ENCODE peak calls at places on chromosomes 6 and 20, in ten cellular contexts. N is fibroblast of the aortic adventitia, Q is cardiac fibroblast, J is OCI-LY7, I is fibroblast of mammary gland, X is BJ, F is PC-9, D is astrocyte, P is HFF-Myc, K is IMR-90. A is an unnamed sample.

GRCh38 chr6:145904878-145905277 is 59.3 kb downstream of the SHPRH start:
- DNase-seq in N (no peak), Q (no peak), J (peak; percentile 51), I (no peak), X (no peak), F (no peak), D (no peak), P (no peak), K (no peak), A (no peak)

GRCh38 chr6:157217198-157217893 is 106.0 kb downstream of the TMEM242 start:
- DNase-seq in N (no peak), Q (no peak), J (no peak), I (no peak), X (no peak), F (no peak), D (no peak), P (no peak), K (no peak), A (no peak)

GRCh38 chr6:33417127-33417902 is 592 bp downstream of the CUTA start:
- DNase-seq in N (peak; percentile 80), Q (peak; percentile 87), J (no peak), I (peak; percentile 89), X (peak; percentile 56), F (no peak), D (peak; percentile 86), P (no peak), K (peak; percentile 94), A (peak; percentile 63)

GRCh38 chr20:57783196-57783595 is 73.4 kb upstream of the PMEPA1 start:
- DNase-seq in N (no peak), Q (no peak), J (no peak), I (no peak), X (no peak), F (no peak), D (no peak), P (no peak), K (no peak), A (no peak)

GRCh38 chr20:41649489-41649888 is 31.3 kb upstream of the CHD6 start:
- DNase-seq in N (no peak), Q (no peak), J (peak; percentile 61), I (no peak), X (no peak), F (no peak), D (no peak), P (no peak), K (no peak), A (no peak)

GRCh38 chr6:12610862-12611261 is 105.7 kb upstream of the PHACTR1 start:
- DNase-seq in N (no peak), Q (no peak), J (no peak), I (no peak), X (no peak), F (no peak), D (no peak), P (no peak), K (no peak), A (no peak)

GRCh38 chr6:128284128-128284527 is 236.3 kb downstream of the PTPRK start:
- DNase-seq in N (no peak), Q (peak; percentile 24), J (no peak), I (no peak), X (no peak), F (no peak), D (no peak), P (no peak), K (no peak), A (no peak)

GRCh38 chr6:148140772-148141557 is 201.7 kb upstream of the SASH1 start:
- DNase-seq in N (peak; percentile 1), Q (peak; percentile 63), J (no peak), I (peak; percentile 9), X (no peak), F (no peak), D (no peak), P (no peak), K (no peak), A (no peak)

DNA sequence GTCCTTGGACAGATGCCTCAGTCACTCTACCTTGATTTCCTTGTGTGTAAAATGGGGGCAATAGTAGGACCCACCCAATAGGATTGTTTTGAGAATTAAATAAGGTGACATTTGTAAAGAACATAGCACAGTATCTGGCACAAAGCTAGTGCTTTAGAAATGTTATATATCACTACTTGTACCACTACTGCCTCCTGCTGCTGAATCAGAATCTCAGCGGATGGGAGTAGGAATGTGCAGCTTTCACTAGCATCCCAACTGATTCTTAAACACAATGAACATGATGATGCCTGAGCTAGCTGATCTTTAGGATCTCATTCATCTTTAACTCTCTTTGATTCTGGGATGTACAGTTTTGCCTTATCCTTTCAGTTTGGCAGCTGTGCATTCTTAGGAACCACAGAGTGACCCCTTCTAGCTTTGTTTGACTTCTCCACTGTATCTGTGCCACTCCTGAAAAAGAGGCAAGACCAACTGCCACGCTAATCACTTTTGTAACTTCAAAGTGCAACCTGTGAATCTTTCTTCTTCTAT is 7.2 kb downstream of the PBOV1 start:
- DNase-seq in N (no peak), Q (no peak), J (no peak), I (no peak), X (no peak), F (no peak), D (no peak), P (no peak), K (no peak), A (no peak)
- TF ChIP-seq CTCF in N (no peak), Q (no peak), J (no peak), I (no peak), X (no peak), F (no peak), D (no peak), P (no peak), K (no peak), A (no peak)

GRCh38 chr20:61927193-61927825 is 138.4 kb downstream of the TAF4 start:
- DNase-seq in N (no peak), Q (no peak), J (no peak), I (no peak), X (no peak), F (no peak), D (no peak), P (no peak), K (no peak), A (no peak)

GRCh38 chr20:61926796-61927192 is 138.9 kb downstream of the TAF4 start:
- DNase-seq in N (no peak), Q (no peak), J (no peak), I (no peak), X (no peak), F (no peak), D (no peak), P (no peak), K (no peak), A (no peak)

GRCh38 chr20:61925555-61926252 is 140.0 kb downstream of the TAF4 start:
- DNase-seq in N (peak; percentile 22), Q (peak; percentile 76), J (no peak), I (peak; percentile 82), X (no peak), F (peak; percentile 66), D (peak; percentile 86), P (no peak), K (peak; percentile 65), A (peak; percentile 34)

GRCh38 chr20:61924858-61925554 is 140.7 kb downstream of the TAF4 start:
- DNase-seq in N (no peak), Q (no peak), J (no peak), I (no peak), X (no peak), F (no peak), D (no peak), P (no peak), K (no peak), A (no peak)

DNA sequence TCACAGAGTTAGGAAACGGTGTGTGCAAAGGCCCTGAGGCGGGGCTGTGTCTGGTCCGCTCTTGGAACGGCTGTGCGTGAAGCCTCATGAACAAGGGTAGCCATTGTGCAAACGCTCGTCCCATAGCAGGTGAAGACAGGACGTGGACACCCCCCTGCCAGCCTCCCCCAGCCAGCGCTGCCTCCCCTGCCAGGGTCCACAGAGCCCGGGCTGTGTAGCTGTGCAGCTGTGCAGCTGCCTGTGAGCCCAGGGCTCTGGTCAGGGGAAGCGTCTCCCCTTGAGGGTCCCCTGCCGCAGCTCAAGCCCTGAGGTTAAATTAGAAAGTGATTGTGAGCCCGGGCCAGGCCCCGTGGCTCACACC is 139.4 kb downstream of the TAF4 start:
- DNase-seq in N (no peak), Q (no peak), J (no peak), I (no peak), X (no peak), F (no peak), D (no peak), P (no peak), K (no peak), A (no peak)
- H3K4me3 ChIP-seq in N (no peak overlapping the region), Q (no peak overlapping the region), J (no peak overlapping the region), I (no peak overlapping the region), X (no peak overlapping the region), F (no peak overlapping the region), D (no peak overlapping the region), P (no peak overlapping the region), K (no peak overlapping the region), A (no peak overlapping the region)

GRCh38 chr20:39897058-39897457 is 792.0 kb downstream of the MAFB start:
- DNase-seq in N (no peak), Q (peak; percentile 78), J (no peak), I (peak; percentile 92), X (peak; percentile 76), F (no peak), D (peak; percentile 97), P (peak; percentile 69), K (peak; percentile 97), A (peak; percentile 72)

GRCh38 chr20:39897781-39898466 is 791.1 kb downstream of the MAFB start:
- DNase-seq in N (no peak), Q (peak; percentile 33), J (no peak), I (peak; percentile 45), X (no peak), F (no peak), D (peak; percentile 32), P (no peak), K (no peak), A (no peak)

GRCh38 chr20:39890697-39891096 is 798.3 kb downstream of the MAFB start:
- DNase-seq in N (no peak), Q (no peak), J (no peak), I (no peak), X (no peak), F (no peak), D (no peak), P (no peak), K (no peak), A (no peak)

GRCh38 chr20:39888310-39888709 is 800.7 kb downstream of the MAFB start:
- DNase-seq in N (no peak), Q (no peak), J (no peak), I (no peak), X (no peak), F (no peak), D (no peak), P (no peak), K (no peak), A (no peak)

DNA sequence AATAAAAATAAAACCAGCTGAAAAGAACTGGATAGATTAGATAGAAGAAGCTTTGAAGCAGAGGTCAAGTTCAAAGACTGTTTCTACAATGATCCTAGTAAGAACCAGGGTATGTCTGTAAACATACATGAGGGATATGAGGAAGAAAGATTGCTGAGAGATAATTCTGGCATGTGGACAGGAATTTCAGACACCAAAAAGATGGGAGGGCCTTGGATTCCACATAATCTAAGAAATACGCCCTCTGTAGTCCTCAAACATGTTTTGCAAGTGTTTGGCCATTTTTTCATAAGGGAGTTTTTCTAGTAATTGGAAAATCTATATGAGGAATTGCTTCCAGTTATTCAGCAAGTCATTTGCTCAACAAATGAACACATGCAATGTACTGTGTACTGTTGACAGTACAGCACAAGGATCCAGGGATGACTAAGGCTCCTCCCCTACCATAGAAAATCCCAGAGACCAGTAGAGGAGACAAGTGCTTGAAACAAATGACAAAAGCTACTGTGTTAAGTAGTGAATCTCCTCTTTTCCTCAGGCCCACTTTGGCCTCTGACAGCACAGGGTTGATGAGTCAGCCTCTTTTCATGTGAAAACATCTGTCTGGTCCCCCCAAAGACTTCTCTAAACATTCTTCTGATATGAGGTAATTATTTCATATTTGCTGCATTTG is 795.9 kb downstream of the MAFB start:
- DNase-seq in N (no peak), Q (peak; percentile 71), J (no peak), I (peak; percentile 88), X (peak; percentile 60), F (no peak), D (peak; percentile 82), P (peak; percentile 77), K (peak; percentile 91), A (no peak)
- TF ChIP-seq CTCF in N (no peak), Q (no peak), J (no peak), I (peak; percentile 30), X (peak; percentile 33), F (no peak), D (peak; percentile 16), P (no peak), K (peak; percentile 32), A (peak; percentile 17)

DNA sequence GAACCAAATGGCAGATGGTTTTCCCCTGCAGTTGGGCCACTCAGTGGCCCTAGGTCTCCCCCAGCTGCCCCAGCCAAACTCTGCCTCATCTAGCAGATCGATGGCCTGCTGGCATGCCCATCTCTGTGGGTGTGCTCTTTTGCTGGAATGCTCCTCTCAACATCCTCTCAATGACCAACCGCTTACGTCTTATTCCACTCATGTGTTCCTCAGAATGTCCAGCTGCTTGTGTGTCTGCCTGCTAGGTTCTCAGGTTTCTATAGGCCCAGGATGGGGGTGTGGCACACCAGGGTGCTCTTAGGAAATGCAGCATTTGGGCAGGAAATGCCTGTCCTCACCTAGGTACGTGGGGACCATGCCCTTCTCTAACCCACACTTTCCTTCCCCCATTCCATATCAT is 509.9 kb upstream of the SYNCRIP start:
- DNase-seq in N (no peak), Q (no peak), J (no peak), I (no peak), X (no peak), F (no peak), D (no peak), P (no peak), K (no peak), A (no peak)
- H3K4me3 ChIP-seq in N (no peak overlapping the region), Q (no peak overlapping the region), J (no peak overlapping the region), I (no peak overlapping the region), X (no peak overlapping the region), F (no peak overlapping the region), D (no peak overlapping the region), P (no peak overlapping the region), K (no peak overlapping the region), A (no peak overlapping the region)